ENCODE peak calls at places on chromosomes 5 and 9, in nine cellular contexts. G is NCI-H345; J is NCI-H69; X is GM23248; I is left cardiac atrium; U is adipocyte; D is activated CD4-positive, alpha-beta T cell treated with anti-CD3 and anti-CD28 coated beads, Interleukin-2, amount 50 U/mL, for 48 hours; L is HFFc6; Q is naive B cell. P is an unnamed sample.
A peak's percentile ranks its signal among the peaks of the same experiment; 100 is the strongest.

GRCh38 chr5:93150311-93151012 is 430.6 kb downstream of the NR2F1-AS1 start:
- DNase-seq in G (no peak), J (no peak), X (peak; percentile 30), I (no peak), U (peak; percentile 16), D (no peak), L (peak; percentile 11), Q (no peak), P (no peak)

GRCh38 chr9:110156902-110157301 is 51.1 kb downstream of the C9orf152 start:
- DNase-seq in G (no peak), J (peak; percentile 42), X (peak; percentile 86), I (no peak), U (peak; percentile 91), D (no peak), L (peak; percentile 76), Q (peak; percentile 44), P (no peak)

GRCh38 chr5:109857405-109858031 is 167.8 kb downstream of the MAN2A1 start:
- DNase-seq in G (no peak), J (peak; percentile 8), X (no peak), I (no peak), U (no peak), D (no peak), L (no peak), Q (no peak), P (no peak)

GRCh38 chr9:35725362-35725761 is 6.6 kb downstream of the TLN1 start:
- DNase-seq in G (no peak), J (no peak), X (no peak), I (no peak), U (no peak), D (no peak), L (no peak), Q (no peak), P (no peak)

GRCh38 chr9:138048184-138048583 is 170.6 kb downstream of the CACNA1B start:
- DNase-seq in G (no peak), J (no peak), X (no peak), I (no peak), U (no peak), D (no peak), L (no peak), Q (no peak), P (no peak)

GRCh38 chr5:11046160-11046559 is 285.1 kb upstream of the DAP start:
- DNase-seq in G (no peak), J (peak; percentile 46), X (peak; percentile 9), I (peak; percentile 23), U (peak; percentile 52), D (no peak), L (no peak), Q (no peak), P (no peak)

GRCh38 chr9:76704601-76705204 is 59.5 kb upstream of the PCA3 start:
- DNase-seq in G (peak; percentile 78), J (peak; percentile 87), X (peak; percentile 85), I (no peak), U (peak; percentile 91), D (no peak), L (peak; percentile 84), Q (peak; percentile 45), P (peak; percentile 69)

GRCh38 chr9:38333047-38333446 is 59.5 kb upstream of the ALDH1B1 start:
- DNase-seq in G (no peak), J (no peak), X (peak; percentile 54), I (no peak), U (no peak), D (no peak), L (no peak), Q (no peak), P (no peak)

P was measured in NCI-H146.